ENCODE peak calls at places on chromosomes 2 and 18, in nine cellular contexts. K is T-helper 9 cell; I is M059J; O is GM12892; F is stimulated activated CD8-positive, alpha-beta memory T cell treated with anti-CD3 and anti-CD28 coated beads, Interleukin-4, amount 100 ng/mL, for 1 hour; Z is NCI-H345; M is HT-29; Y is ovary; W is COR-L47. C is an unnamed sample.

GRCh38 chr18:7789853-7790552 is 222.9 kb downstream of the PTPRM start:
- DNase-seq in K (no peak), I (peak; percentile 57), O (no peak), F (no peak), Z (peak; percentile 33), M (peak; percentile 69), Y (no peak), W (peak; percentile 73), C (no peak)

GRCh38 chr2:65999103-65999502 is 435.8 kb upstream of the MEIS1 start:
- DNase-seq in K (no peak), I (no peak), O (no peak), F (no peak), Z (no peak), M (no peak), Y (no peak), W (no peak), C (no peak)

GRCh38 chr18:23114171-23114881 is 21.0 kb upstream of the CABLES1 start:
- DNase-seq in K (no peak), I (peak; percentile 56), O (no peak), F (no peak), Z (no peak), M (no peak), Y (no peak), W (peak; percentile 18), C (no peak)

GRCh38 chr2:199932312-199932855 is 21.3 kb downstream of the C2orf69 start:
- DNase-seq in K (no peak), I (peak; percentile 75), O (no peak), F (no peak), Z (no peak), M (no peak), Y (no peak), W (no peak), C (no peak)

GRCh38 chr2:31411771-31412170 is 2.8 kb downstream of the XDH start:
- DNase-seq in K (no peak), I (no peak), O (no peak), F (no peak), Z (no peak), M (no peak), Y (no peak), W (no peak), C (no peak)

GRCh38 chr2:51710222-51710621 is 678.3 kb upstream of the NRXN1 start:
- DNase-seq in K (no peak), I (no peak), O (no peak), F (no peak), Z (no peak), M (peak; percentile 5), Y (no peak), W (peak; percentile 24), C (no peak)

GRCh38 chr2:212249451-212249850 is 289.2 kb downstream of the ERBB4 start:
- DNase-seq in K (no peak), I (peak; percentile 12), O (no peak), F (no peak), Z (no peak), M (peak; percentile 12), Y (no peak), W (no peak), C (no peak)

GRCh38 chr2:135337066-135337465 is 194.0 kb downstream of the ZRANB3 start:
- DNase-seq in K (no peak), I (peak; percentile 7), O (no peak), F (no peak), Z (no peak), M (no peak), Y (no peak), W (no peak), C (no peak)

GRCh38 chr18:36094431-36094830 is 27.1 kb upstream of the RPRD1A start:
- DNase-seq in K (no peak), I (no peak), O (no peak), F (no peak), Z (no peak), M (no peak), Y (no peak), W (no peak), C (no peak)

GRCh38 chr2:218981390-218982311 is 3.3 kb downstream of the FEV start:
- DNase-seq in K (no peak), I (no peak), O (peak; percentile 10), F (no peak), Z (no peak), M (no peak), Y (peak; percentile 73), W (no peak), C (no peak)

GRCh38 chr2:40204268-40204667 is 247.6 kb downstream of the SLC8A1 start:
- DNase-seq in K (no peak), I (peak; percentile 31), O (no peak), F (no peak), Z (no peak), M (no peak), Y (no peak), W (no peak), C (no peak)

GRCh38 chr18:51345848-51346391 is 148.4 kb upstream of the MEX3C start:
- DNase-seq in K (no peak), I (no peak), O (no peak), F (no peak), Z (no peak), M (no peak), Y (no peak), W (no peak), C (no peak)

GRCh38 chr18:25349926-25350560 is 1.9 kb downstream of the ZNF521 start:
- DNase-seq in K (no peak), I (peak; percentile 44), O (no peak), F (no peak), Z (no peak), M (no peak), Y (peak; percentile 76), W (no peak), C (no peak)

C was measured in T-helper 1 cell.